ENCODE peak calls at places on chromosomes 13 and 19, in eight cellular contexts. R is astrocyte of the cerebellum, A is cardiac fibroblast, G is tibial artery, N is A549, U is left ventricle myocardium inferior, L is activated B cell treated with CpG ODN at 0.5 μM for 24 hours, M is cardiac muscle cell. V is an unnamed sample.

GRCh38 chr19:16111909-16112752 is 442 bp downstream of the RAB8A start:
- DNase-seq in M (peak; percentile 26), N (no peak), R (no peak), L (no peak), U (no peak), G (no peak), A (no peak), V (no peak)

GRCh38 chr13:100363874-100364273 is 224.7 kb downstream of the GGACT start:
- DNase-seq in L (no peak), R (no peak), N (peak; percentile 27), G (no peak), A (peak; percentile 53), M (no peak), U (no peak), V (no peak)

GRCh38 chr13:113034451-113035208 is 65.6 kb downstream of the MCF2L start:
- DNase-seq in N (peak; percentile 32), R (peak; percentile 16), G (peak; percentile 47), M (peak; percentile 60), A (peak; percentile 74), U (no peak), L (no peak), V (peak; percentile 62)

GRCh38 chr13:74305876-74306275 is 171.7 kb upstream of the KLF12 start:
- DNase-seq in G (no peak), R (no peak), U (no peak), M (no peak), N (no peak), L (no peak), A (peak; percentile 17), V (no peak)

GRCh38 chr19:11506101-11506555 is 489 bp upstream of the ZNF653 start:
- DNase-seq in N (no peak), U (no peak), M (no peak), R (no peak), L (no peak), A (no peak), G (no peak), V (no peak)

GRCh38 chr13:48857576-48857975 is 118.1 kb upstream of the FNDC3A start:
- DNase-seq in G (no peak), N (no peak), M (no peak), A (no peak), U (no peak), L (no peak), R (no peak), V (no peak)

GRCh38 chr19:49687566-49688316 is 1.7 kb upstream of the ADM5 start:
- DNase-seq in G (no peak), N (no peak), R (no peak), M (no peak), U (no peak), A (peak; percentile 51), L (no peak), V (no peak)

GRCh38 chr19:4058696-4059492 is 7.8 kb downstream of the ZBTB7A start:
- DNase-seq in U (no peak), N (no peak), G (no peak), R (no peak), L (no peak), M (no peak), A (no peak), V (no peak)

GRCh38 chr19:45159971-45160324 is 834 bp downstream of the NKPD1 start:
- DNase-seq in R (no peak), L (no peak), U (no peak), M (no peak), G (no peak), N (no peak), A (no peak), V (no peak)

GRCh38 chr13:38880397-38880796 is 110.2 kb downstream of the STOML3 start:
- DNase-seq in N (no peak), M (no peak), G (no peak), L (no peak), R (no peak), A (no peak), U (no peak), V (no peak)

GRCh38 chr13:45219938-45220375 is 19.1 kb upstream of the KCTD4 start:
- DNase-seq in U (no peak), N (peak; percentile 72), G (no peak), M (no peak), A (peak; percentile 87), L (no peak), R (no peak), V (no peak)

GRCh38 chr19:11284535-11284934 is 11.4 kb upstream of the TSPAN16 start:
- DNase-seq in R (no peak), G (no peak), M (no peak), N (no peak), A (no peak), L (no peak), U (no peak), V (no peak)

GRCh38 chr19:33134571-33135041 is 2.7 kb downstream of the WDR88 start:
- DNase-seq in U (no peak), A (no peak), G (no peak), L (no peak), R (no peak), M (no peak), N (no peak), V (no peak)

GRCh38 chr13:21668665-21669599 is 1.9 kb upstream of the FGF9 start:
- DNase-seq in L (peak; percentile 21), G (peak; percentile 38), M (peak; percentile 57), U (no peak), A (peak; percentile 27), R (no peak), N (no peak), V (peak; percentile 23)

GRCh38 chr19:43504426-43505185 is at the start of gene PHLDB3:
- DNase-seq in A (no peak), L (no peak), U (no peak), G (no peak), M (peak; percentile 48), N (no peak), R (no peak), V (no peak)
- TF ChIP-seq CTCF in A (no peak), L (no peak), U (no peak), G (no peak), M (no peak), N (no peak), R (no peak), V (no peak)

GRCh38 chr19:947090-947706 is 21.4 kb downstream of the ARID3A start:
- DNase-seq in L (no peak), G (no peak), R (no peak), N (no peak), M (no peak), A (no peak), U (no peak), V (no peak)
- TF ChIP-seq CTCF in L (no peak), G (no peak), R (no peak), N (no peak), M (no peak), A (no peak), U (no peak), V (no peak)

DNA sequence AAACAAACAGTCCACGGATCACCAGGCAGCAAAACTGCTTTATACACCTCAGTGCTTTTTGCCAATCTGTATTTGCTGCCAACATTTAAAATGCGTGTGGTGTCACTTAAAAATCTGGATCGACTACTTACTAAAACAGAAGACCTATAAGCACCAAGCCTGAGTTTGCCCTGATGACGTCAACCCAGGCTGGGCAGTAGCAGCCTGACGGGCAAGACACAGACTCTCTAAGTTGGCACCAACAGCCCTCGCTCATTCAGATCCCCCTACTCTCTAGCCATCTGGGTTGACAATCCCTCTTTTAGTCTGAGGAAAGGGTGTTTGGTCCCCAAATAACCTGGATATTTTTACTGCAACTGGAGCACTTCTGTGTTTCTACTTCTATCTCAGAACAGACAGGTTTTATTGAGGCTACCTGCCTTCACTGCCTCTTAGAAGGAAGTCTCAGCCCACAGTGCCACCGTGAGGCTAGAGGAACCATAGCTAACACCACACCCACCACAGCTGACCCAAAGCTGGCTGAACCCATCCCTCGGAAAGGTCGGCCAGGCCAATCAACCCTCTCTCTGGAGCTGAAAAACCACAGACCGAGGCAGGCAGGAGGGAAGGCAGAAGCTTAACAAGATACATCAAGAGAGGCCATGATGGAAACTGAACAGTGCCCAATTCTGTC is 6.9 kb downstream of the SUGP2 start:
- DNase-seq in M (peak; percentile 21), N (peak; percentile 20), R (no peak), U (no peak), A (no peak), G (peak; percentile 26), L (no peak), V (no peak)
- TF ChIP-seq CTCF in M (no peak), N (peak; percentile 6), R (peak; percentile 15), U (no peak), A (no peak), G (no peak), L (no peak), V (no peak)

DNA sequence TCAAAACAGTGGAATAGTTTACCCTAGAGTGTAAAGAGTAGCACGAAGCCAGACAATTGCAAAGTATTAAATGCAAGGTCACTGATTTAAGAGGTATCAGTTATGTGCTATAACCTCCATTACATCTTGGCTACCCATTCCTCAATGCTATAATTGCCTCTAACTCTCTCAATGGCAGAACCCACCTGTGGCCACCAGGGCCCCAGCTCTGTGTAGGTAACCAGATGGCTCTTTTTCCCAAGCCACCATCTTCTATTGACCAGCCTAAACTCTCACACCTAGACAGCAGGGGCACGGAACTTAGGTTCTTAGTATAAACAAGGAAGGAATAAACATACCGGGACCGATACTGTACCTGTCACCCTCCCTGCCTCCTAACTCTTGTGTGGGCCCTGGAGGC is 277.6 kb downstream of the PCDH9 start:
- DNase-seq in A (no peak), M (no peak), R (no peak), U (no peak), N (no peak), L (no peak), G (no peak), V (no peak)
- TF ChIP-seq CTCF in A (no peak), M (no peak), R (no peak), U (no peak), N (no peak), L (no peak), G (no peak), V (no peak)

GRCh38 chr13:72689181-72689696 is 38.2 kb downstream of the MZT1 start:
- DNase-seq in R (no peak), L (no peak), U (no peak), N (no peak), A (no peak), G (no peak), M (no peak), V (no peak)

GRCh38 chr13:72686766-72687165 is 40.7 kb downstream of the MZT1 start:
- DNase-seq in R (no peak), L (no peak), U (no peak), N (no peak), A (no peak), G (no peak), M (no peak), V (no peak)
- TF ChIP-seq CTCF in R (no peak), L (no peak), U (no peak), N (no peak), A (no peak), G (no peak), M (no peak), V (no peak)

V was measured in endothelial cell.